ENCODE peak calls at places on chromosomes 11 and 22, in four cellular contexts. X is heart left ventricle, W is uterus, P is sigmoid colon. M is an unnamed sample.

GRCh38 chr11:132983289-132983688 is 549.0 kb downstream of the OPCML start:
- DNase-seq in X (no peak), W (no peak), P (no peak), M (no peak)

GRCh38 chr11:64726211-64726641 is 3.2 kb upstream of the NRXN2 start:
- DNase-seq in X (no peak), W (no peak), P (peak; percentile 41), M (no peak)

GRCh38 chr11:75795276-75796090 is 19.5 kb upstream of the UVRAG start:
- DNase-seq in X (no peak), W (no peak), P (no peak), M (no peak)

GRCh38 chr11:65041206-65042035 is at the start of gene SAC3D1:
- DNase-seq in X (peak; percentile 37), W (no peak), P (no peak), M (no peak)

GRCh38 chr11:870418-870817 is 27.8 kb downstream of the TSPAN4 start:
- DNase-seq in X (no peak), W (no peak), P (no peak), M (no peak)

GRCh38 chr11:105168457-105168856 is 28.9 kb upstream of the CARD18 start:
- DNase-seq in X (no peak), W (no peak), P (no peak), M (no peak)

GRCh38 chr11:65060913-65061408 is 2.6 kb upstream of the NAALADL1 start:
- DNase-seq in X (no peak), W (no peak), P (no peak), M (no peak)

GRCh38 chr11:95977534-95978174 is 53.7 kb upstream of the MTMR2 start:
- DNase-seq in X (no peak), W (no peak), P (no peak), M (no peak)

GRCh38 chr11:16028406-16028805 is 327.9 kb downstream of the SOX6 start:
- DNase-seq in X (no peak), W (no peak), P (no peak), M (no peak)

GRCh38 chr22:47883757-47884156 is 1121.3 kb downstream of the TBC1D22A start:
- DNase-seq in X (no peak), W (no peak), P (no peak), M (no peak)

GRCh38 chr11:130609121-130610035 is 160.9 kb downstream of the ADAMTS15 start:
- DNase-seq in X (peak; percentile 80), W (peak; percentile 93), P (peak; percentile 94), M (peak; percentile 64)

GRCh38 chr11:62337682-62338181 is 484 bp downstream of the ASRGL1 start:
- DNase-seq in X (peak; percentile 69), W (no peak), P (no peak), M (no peak)

GRCh38 chr11:2195756-2196088 is 24.1 kb upstream of the TH start:
- DNase-seq in X (no peak), W (no peak), P (no peak), M (no peak)
- TF ChIP-seq POLR2A in X (no peak), W (no peak), P (no peak), M (no peak)

DNA sequence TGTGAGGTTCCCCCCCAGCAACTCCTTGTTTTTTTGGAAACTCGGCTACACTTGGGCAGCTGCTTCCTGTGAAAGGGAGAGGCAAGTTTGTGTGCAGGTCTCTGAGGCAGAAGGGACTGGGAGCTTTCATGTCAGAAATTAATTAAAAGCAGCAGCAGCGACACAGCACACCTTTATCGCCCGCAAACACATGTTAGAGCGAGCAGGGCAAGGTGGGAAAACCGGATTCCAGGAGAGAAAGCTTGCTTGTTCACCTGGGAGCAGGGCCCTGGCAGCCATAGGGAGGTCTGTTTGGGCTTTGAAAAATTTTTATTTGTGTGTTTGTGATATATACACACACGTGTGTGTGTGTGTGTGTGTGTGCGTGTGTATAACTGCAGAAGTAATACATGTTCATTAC is 518.1 kb downstream of the MIAT start:
- DNase-seq in X (no peak), W (no peak), P (no peak), M (no peak)
- TF ChIP-seq POLR2A in X (no peak), W (no peak), P (no peak), M (no peak)

DNA sequence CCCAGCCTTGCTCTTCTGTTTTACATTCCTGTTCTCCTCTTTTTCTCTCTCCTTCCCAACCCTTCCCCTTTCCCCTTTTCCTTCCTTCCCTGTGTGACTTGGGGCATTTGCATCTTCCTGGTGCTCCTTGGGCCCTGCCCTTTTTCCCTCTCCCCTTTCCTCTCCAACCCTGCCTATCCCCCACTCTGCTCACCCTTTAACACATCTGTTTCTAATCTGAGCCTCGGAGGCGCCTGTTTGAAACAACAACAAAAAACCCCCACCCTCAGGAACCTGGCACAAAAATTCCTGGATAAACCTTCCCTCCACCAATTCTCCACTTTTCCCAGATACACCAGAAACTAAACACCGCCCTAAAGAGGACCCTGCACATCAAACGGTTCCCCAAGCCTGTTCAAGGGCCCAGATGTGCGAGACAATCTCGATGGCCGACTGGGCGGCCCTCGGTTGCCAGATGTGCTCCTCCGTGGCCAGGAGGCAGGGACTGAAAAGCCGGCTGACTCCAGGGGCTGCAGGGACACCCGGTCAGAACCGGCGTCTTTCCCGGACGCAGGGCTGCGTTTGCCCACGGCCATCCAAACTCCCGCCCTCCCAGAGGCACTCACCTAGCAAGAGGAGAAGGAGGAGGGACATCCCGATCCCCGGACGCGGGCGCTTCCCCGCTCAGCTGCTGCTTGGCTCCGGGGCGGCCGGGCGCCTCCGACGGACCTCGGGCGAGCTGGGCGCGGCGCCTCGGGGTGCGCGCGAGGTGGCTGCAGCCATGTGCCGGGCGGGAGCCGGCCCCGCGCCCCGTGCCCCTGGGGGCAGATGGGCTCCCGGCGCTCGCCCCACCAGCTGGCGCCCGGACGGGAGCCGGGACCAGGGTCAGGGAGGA is 503 bp downstream of the CLMP start:
- DNase-seq in X (no peak), W (peak; percentile 49), P (peak; percentile 80), M (peak; percentile 58)
- TF ChIP-seq POLR2A in X (no peak), W (no peak), P (no peak), M (no peak)

GRCh38 chr11:77073328-77074001 is 6.7 kb downstream of the CAPN5 start:
- DNase-seq in X (peak; percentile 83), W (peak; percentile 96), P (peak; percentile 98), M (peak; percentile 92)
- TF ChIP-seq POLR2A in X (peak; percentile 32), W (peak; percentile 33), P (peak; percentile 45), M (peak; percentile 30)